ENCODE peak calls at places on chromosomes 7 and 10, in eight cellular contexts. D is stimulated activated CD4-positive, alpha-beta T cell treated with anti-CD3 and anti-CD28 coated beads, Interleukin-12 subunit alpha, Interleukin-12 subunit beta, amount 100 ng/mL, for 4 hours; J is HS-5; T is activated T-cell treated with anti-CD3 and anti-CD28 coated beads, Interleukin-2, amount 50 U/mL, for 72 hours; L is activated naive CD8-positive, alpha-beta T cell treated with anti-CD3 and anti-CD28 coated beads, Interleukin-2, amount 50 U/mL, for 24 hours; Z is kidney glomerular epithelial cell; M is RCC 7860; S is D721Med. Y is an unnamed sample.

GRCh38 chr10:101241840-101242707 is 12.8 kb upstream of the LBX1 start:
- DNase-seq in D (no peak), J (no peak), T (no peak), L (no peak), Z (no peak), M (no peak), S (no peak), Y (no peak)

GRCh38 chr7:33667261-33667660 is 238.1 kb upstream of the BMPER start:
- DNase-seq in D (no peak), J (no peak), T (no peak), L (no peak), Z (peak), M (no peak), S (no peak), Y (no peak)

GRCh38 chr7:14635955-14636354 is 266.6 kb downstream of the DGKB start:
- DNase-seq in D (no peak), J (no peak), T (no peak), L (no peak), Z (no peak), M (no peak), S (no peak), Y (no peak)

GRCh38 chr10:3955954-3956617 is 171.1 kb upstream of the KLF6 start:
- DNase-seq in D (no peak), J (no peak), T (no peak), L (no peak), Z (no peak), M (no peak), S (no peak), Y (no peak)

GRCh38 chr10:79608505-79609375 is 2.0 kb upstream of the SFTPA1 start:
- DNase-seq in D (peak), J (no peak), T (peak), L (peak), Z (no peak), M (no peak), S (no peak), Y (no peak)

GRCh38 chr7:131011976-131012375 is 278.0 kb upstream of the KLF14 start:
- DNase-seq in D (no peak), J (peak), T (no peak), L (no peak), Z (peak), M (peak), S (no peak), Y (no peak)

GRCh38 chr10:75126277-75126676 is 14.8 kb downstream of the SAMD8 start:
- DNase-seq in D (no peak), J (peak), T (no peak), L (no peak), Z (no peak), M (no peak), S (no peak), Y (no peak)

GRCh38 chr7:83941300-83941699 is 253.3 kb downstream of the SEMA3A start:
- DNase-seq in D (no peak), J (no peak), T (no peak), L (no peak), Z (no peak), M (no peak), S (no peak), Y (no peak)